ENCODE peak calls at places on chromosomes 2 and 18, in five cellular contexts. Z is AG09309, M is HS-5, E is PC-9, W is Daoy. T is an unnamed sample.
A peak's percentile ranks its signal among the peaks of the same experiment; 100 is the strongest.

GRCh38 chr2:157894694-157895450 is 18.7 kb upstream of the ACVR1 start:
- DNase-seq in Z (peak; percentile 76), M (no peak), E (no peak), W (peak; percentile 37), T (peak; percentile 9)

GRCh38 chr2:152155209-152155608 is 20.4 kb downstream of the STAM2 start:
- DNase-seq in Z (no peak), M (no peak), E (no peak), W (no peak), T (no peak)

GRCh38 chr2:237254369-237254861 is 159.5 kb downstream of the COL6A3 start:
- DNase-seq in Z (peak; percentile 87), M (no peak), E (no peak), W (peak; percentile 36), T (no peak)

GRCh38 chr2:203062126-203062525 is 47.5 kb downstream of the NBEAL1 start:
- DNase-seq in Z (no peak), M (no peak), E (no peak), W (no peak), T (no peak)

GRCh38 chr2:73089270-73090030 is 17.9 kb upstream of the SFXN5 start:
- DNase-seq in Z (peak; percentile 97), M (peak; percentile 92), E (peak; percentile 75), W (peak; percentile 93), T (no peak)

GRCh38 chr2:25587361-25587760 is 86.0 kb downstream of the DTNB start:
- DNase-seq in Z (no peak), M (no peak), E (peak; percentile 5), W (peak; percentile 55), T (no peak)

GRCh38 chr2:144524190-144524957 is 4.5 kb upstream of the ZEB2 start:
- DNase-seq in Z (no peak), M (no peak), E (no peak), W (peak; percentile 59), T (peak; percentile 30)

GRCh38 chr2:229490167-229490566 is 219.1 kb upstream of the PID1 start:
- DNase-seq in Z (no peak), M (no peak), E (no peak), W (no peak), T (no peak)

GRCh38 chr18:53909668-53910067 is 314.8 kb downstream of the MBD2 start:
- DNase-seq in Z (peak; percentile 2), M (peak; percentile 0), E (no peak), W (no peak), T (peak; percentile 3)

GRCh38 chr2:24920813-24921441 is 890 bp upstream of the ADCY3 start:
- DNase-seq in Z (no peak), M (no peak), E (no peak), W (no peak), T (peak; percentile 39)

GRCh38 chr2:205806126-205806905 is 124.0 kb downstream of the NRP2 start:
- DNase-seq in Z (no peak), M (no peak), E (no peak), W (no peak), T (no peak)

GRCh38 chr2:220588148-220588547 is 960.7 kb downstream of the SLC4A3 start:
- DNase-seq in Z (no peak), M (no peak), E (no peak), W (no peak), T (no peak)

GRCh38 chr2:168015274-168015953 is 232.0 kb downstream of the STK39 start:
- DNase-seq in Z (no peak), M (no peak), E (no peak), W (no peak), T (no peak)

GRCh38 chr18:58516514-58517285 is 112.2 kb downstream of the ALPK2 start:
- DNase-seq in Z (no peak), M (no peak), E (no peak), W (no peak), T (no peak)

GRCh38 chr2:101770672-101771071 is 73.2 kb downstream of the MAP4K4 start:
- DNase-seq in Z (no peak), M (no peak), E (peak; percentile 17), W (peak; percentile 49), T (peak; percentile 73)

GRCh38 chr2:45935791-45936622 is 284.5 kb downstream of the PRKCE start:
- DNase-seq in Z (peak; percentile 95), M (peak; percentile 98), E (peak; percentile 94), W (peak; percentile 99), T (peak; percentile 98)

GRCh38 chr2:18317017-18317416 is 243.4 kb downstream of the RDH14 start:
- DNase-seq in Z (no peak), M (no peak), E (no peak), W (no peak), T (no peak)

GRCh38 chr18:48828713-48829442 is 121.9 kb downstream of the SMAD7 start:
- DNase-seq in Z (no peak), M (no peak), E (no peak), W (peak; percentile 36), T (peak; percentile 67)

GRCh38 chr2:237319086-237319820 is 94.7 kb downstream of the COL6A3 start:
- DNase-seq in Z (no peak), M (no peak), E (no peak), W (no peak), T (no peak)

GRCh38 chr18:48342125-48342524 is 67.1 kb downstream of the ZBTB7C start:
- DNase-seq in Z (no peak), M (no peak), E (no peak), W (no peak), T (peak; percentile 57)

GRCh38 chr2:236986524-236987330 is 99.0 kb upstream of the COPS8 start:
- DNase-seq in Z (no peak), M (no peak), E (peak; percentile 33), W (no peak), T (no peak)

GRCh38 chr2:179106342-179107178 is 56.6 kb upstream of the CCDC141 start:
- DNase-seq in Z (peak; percentile 70), M (peak; percentile 99), E (peak; percentile 63), W (peak; percentile 89), T (no peak)